ENCODE peak calls at places on chromosomes 7 and 10, in seven cellular contexts. One of them, this sample, is unnamed.

GRCh38 chr10:30467939-30468338 is 34.0 kb downstream of the MAP3K8 start:
- DNase-seq in astrocyte: no peak
- DNase-seq in B cell: peak; percentile 61
- DNase-seq in HFFc6: no peak
- DNase-seq in WERI-Rb-1: no peak
- DNase-seq in GM23338: no peak
- DNase-seq in body of pancreas: no peak
- DNase-seq in this sample: no peak

GRCh38 chr10:88389456-88389855 is 193.7 kb downstream of the RNLS start:
- DNase-seq in astrocyte: no peak
- DNase-seq in body of pancreas: peak; percentile 39
- DNase-seq in B cell: no peak
- DNase-seq in GM23338: peak; percentile 62
- DNase-seq in HFFc6: peak; percentile 50
- DNase-seq in WERI-Rb-1: no peak
- DNase-seq in this sample: peak; percentile 86

GRCh38 chr7:116505278-116505677 is 5.7 kb downstream of the CAV2 start:
- DNase-seq in WERI-Rb-1: no peak
- DNase-seq in astrocyte: no peak
- DNase-seq in GM23338: no peak
- DNase-seq in body of pancreas: no peak
- DNase-seq in B cell: no peak
- DNase-seq in HFFc6: no peak
- DNase-seq in this sample: no peak

GRCh38 chr7:55912748-55913158 is 25.5 kb downstream of the ZNF713 start:
- DNase-seq in GM23338: no peak
- DNase-seq in B cell: no peak
- DNase-seq in HFFc6: no peak
- DNase-seq in body of pancreas: no peak
- DNase-seq in WERI-Rb-1: no peak
- DNase-seq in astrocyte: no peak
- DNase-seq in this sample: no peak

GRCh38 chr7:137933270-137934017 is 68.4 kb downstream of the CREB3L2 start:
- DNase-seq in HFFc6: peak; percentile 46
- DNase-seq in body of pancreas: peak; percentile 31
- DNase-seq in GM23338: no peak
- DNase-seq in B cell: no peak
- DNase-seq in astrocyte: peak; percentile 82
- DNase-seq in WERI-Rb-1: no peak
- DNase-seq in this sample: peak; percentile 73

GRCh38 chr10:131574363-131574706 is 262.8 kb upstream of the TCERG1L start:
- DNase-seq in HFFc6: no peak
- DNase-seq in B cell: no peak
- DNase-seq in WERI-Rb-1: no peak
- DNase-seq in astrocyte: no peak
- DNase-seq in GM23338: no peak
- DNase-seq in body of pancreas: no peak
- DNase-seq in this sample: no peak

GRCh38 chr7:2757904-2758672 is 70.1 kb downstream of the AMZ1 start:
- DNase-seq in GM23338: no peak
- DNase-seq in body of pancreas: no peak
- DNase-seq in HFFc6: peak; percentile 99
- DNase-seq in astrocyte: peak; percentile 99
- DNase-seq in B cell: no peak
- DNase-seq in WERI-Rb-1: no peak
- DNase-seq in this sample: peak; percentile 97

GRCh38 chr10:103599907-103600306 is 106.4 kb downstream of the NEURL1 start:
- DNase-seq in GM23338: no peak
- DNase-seq in astrocyte: no peak
- DNase-seq in B cell: no peak
- DNase-seq in WERI-Rb-1: no peak
- DNase-seq in HFFc6: no peak
- DNase-seq in body of pancreas: no peak
- DNase-seq in this sample: no peak

GRCh38 chr7:81297317-81297716 is 378.5 kb upstream of the SEMA3C start:
- DNase-seq in astrocyte: no peak
- DNase-seq in body of pancreas: no peak
- DNase-seq in HFFc6: no peak
- DNase-seq in WERI-Rb-1: no peak
- DNase-seq in GM23338: no peak
- DNase-seq in B cell: no peak
- DNase-seq in this sample: peak; percentile 15

GRCh38 chr10:99996934-99997648 is 12.7 kb downstream of the DNMBP start:
- DNase-seq in GM23338: no peak
- DNase-seq in WERI-Rb-1: no peak
- DNase-seq in B cell: no peak
- DNase-seq in astrocyte: no peak
- DNase-seq in HFFc6: peak; percentile 38
- DNase-seq in body of pancreas: no peak
- DNase-seq in this sample: peak; percentile 65

GRCh38 chr10:131825150-131825907 is 75.5 kb upstream of the PPP2R2D start:
- DNase-seq in body of pancreas: no peak
- DNase-seq in astrocyte: no peak
- DNase-seq in B cell: no peak
- DNase-seq in GM23338: no peak
- DNase-seq in HFFc6: no peak
- DNase-seq in WERI-Rb-1: no peak
- DNase-seq in this sample: no peak

GRCh38 chr7:27187702-27188665 is 3.0 kb upstream of the HOXA11 start:
- DNase-seq in HFFc6: no peak
- DNase-seq in body of pancreas: peak; percentile 9
- DNase-seq in WERI-Rb-1: peak; percentile 3
- DNase-seq in astrocyte: no peak
- DNase-seq in GM23338: peak; percentile 72
- DNase-seq in B cell: no peak
- DNase-seq in this sample: peak; percentile 58

GRCh38 chr10:17684537-17684936 is 40.6 kb downstream of the STAM start:
- DNase-seq in WERI-Rb-1: no peak
- DNase-seq in B cell: no peak
- DNase-seq in HFFc6: no peak
- DNase-seq in body of pancreas: no peak
- DNase-seq in GM23338: no peak
- DNase-seq in astrocyte: no peak
- DNase-seq in this sample: no peak

GRCh38 chr7:3259711-3260424 is 41.2 kb upstream of the SDK1 start:
- DNase-seq in WERI-Rb-1: peak; percentile 63
- DNase-seq in HFFc6: no peak
- DNase-seq in B cell: no peak
- DNase-seq in GM23338: no peak
- DNase-seq in body of pancreas: no peak
- DNase-seq in astrocyte: peak; percentile 78
- DNase-seq in this sample: no peak

GRCh38 chr10:119367841-119368549 is 160.6 kb downstream of the GRK5 start:
- DNase-seq in GM23338: no peak
- DNase-seq in B cell: no peak
- DNase-seq in WERI-Rb-1: no peak
- DNase-seq in body of pancreas: no peak
- DNase-seq in HFFc6: no peak
- DNase-seq in astrocyte: no peak
- DNase-seq in this sample: no peak

GRCh38 chr7:3438352-3438751 is 137.3 kb downstream of the SDK1 start:
- DNase-seq in astrocyte: no peak
- DNase-seq in B cell: no peak
- DNase-seq in GM23338: no peak
- DNase-seq in WERI-Rb-1: no peak
- DNase-seq in body of pancreas: no peak
- DNase-seq in HFFc6: no peak
- DNase-seq in this sample: no peak

GRCh38 chr7:148535227-148535626 is 55.3 kb upstream of the C7orf33 start:
- DNase-seq in body of pancreas: no peak
- DNase-seq in B cell: no peak
- DNase-seq in HFFc6: no peak
- DNase-seq in WERI-Rb-1: peak; percentile 51
- DNase-seq in astrocyte: no peak
- DNase-seq in GM23338: no peak
- DNase-seq in this sample: no peak

GRCh38 chr7:31003721-31004120 is 40.0 kb downstream of the GHRHR start:
- DNase-seq in B cell: no peak
- DNase-seq in body of pancreas: no peak
- DNase-seq in astrocyte: peak; percentile 31
- DNase-seq in WERI-Rb-1: no peak
- DNase-seq in HFFc6: no peak
- DNase-seq in GM23338: no peak
- DNase-seq in this sample: peak; percentile 19
- TF ChIP-seq CTCF in B cell: no peak
- TF ChIP-seq CTCF in body of pancreas: no peak
- TF ChIP-seq CTCF in astrocyte: no peak
- TF ChIP-seq CTCF in WERI-Rb-1: no peak
- TF ChIP-seq CTCF in HFFc6: no peak
- TF ChIP-seq CTCF in GM23338: no peak
- TF ChIP-seq CTCF in this sample: no peak

GRCh38 chr7:14639801-14640200 is 262.8 kb downstream of the DGKB start:
- DNase-seq in WERI-Rb-1: no peak
- DNase-seq in body of pancreas: no peak
- DNase-seq in GM23338: no peak
- DNase-seq in astrocyte: peak; percentile 6
- DNase-seq in HFFc6: no peak
- DNase-seq in B cell: no peak
- DNase-seq in this sample: no peak

GRCh38 chr7:14639329-14639728 is 263.2 kb downstream of the DGKB start:
- DNase-seq in WERI-Rb-1: no peak
- DNase-seq in body of pancreas: no peak
- DNase-seq in astrocyte: no peak
- DNase-seq in HFFc6: no peak
- DNase-seq in B cell: no peak
- DNase-seq in GM23338: no peak
- DNase-seq in this sample: no peak

GRCh38 chr7:14635955-14636354 is 266.6 kb downstream of the DGKB start:
- DNase-seq in B cell: no peak
- DNase-seq in body of pancreas: no peak
- DNase-seq in GM23338: no peak
- DNase-seq in WERI-Rb-1: no peak
- DNase-seq in HFFc6: no peak
- DNase-seq in astrocyte: no peak
- DNase-seq in this sample: no peak

GRCh38 chr7:14637968-14638367 is 264.6 kb downstream of the DGKB start:
- DNase-seq in B cell: no peak
- DNase-seq in WERI-Rb-1: no peak
- DNase-seq in GM23338: no peak
- DNase-seq in astrocyte: no peak
- DNase-seq in HFFc6: no peak
- DNase-seq in body of pancreas: no peak
- DNase-seq in this sample: no peak
- TF ChIP-seq CTCF in B cell: no peak
- TF ChIP-seq CTCF in WERI-Rb-1: no peak
- TF ChIP-seq CTCF in GM23338: no peak
- TF ChIP-seq CTCF in astrocyte: no peak
- TF ChIP-seq CTCF in HFFc6: peak; percentile 19
- TF ChIP-seq CTCF in body of pancreas: no peak
- TF ChIP-seq CTCF in this sample: no peak

DNA sequence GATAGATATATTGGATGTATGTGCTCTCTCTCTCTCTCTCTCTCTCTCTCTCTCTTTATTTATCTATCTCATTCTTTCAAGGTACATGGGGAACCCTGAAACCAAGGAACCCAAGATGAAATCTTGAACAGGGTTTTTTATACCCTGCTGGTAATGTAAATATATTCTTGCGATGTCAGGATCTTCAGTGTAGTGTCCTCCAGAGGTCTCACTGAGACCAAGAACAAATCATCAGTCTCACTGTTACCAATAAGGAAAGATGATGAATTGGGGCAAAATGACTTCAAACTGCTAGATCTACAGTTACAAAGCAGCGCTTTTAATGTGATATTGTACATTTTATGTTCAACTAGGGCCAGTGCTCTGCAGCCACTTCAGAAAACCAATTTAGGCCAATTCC is 423.5 kb downstream of the ANKRD7 start:
- DNase-seq in HFFc6: no peak
- DNase-seq in GM23338: no peak
- DNase-seq in B cell: no peak
- DNase-seq in astrocyte: no peak
- DNase-seq in WERI-Rb-1: no peak
- DNase-seq in body of pancreas: no peak
- DNase-seq in this sample: no peak
- TF ChIP-seq CTCF in HFFc6: no peak
- TF ChIP-seq CTCF in GM23338: peak; percentile 50
- TF ChIP-seq CTCF in B cell: no peak
- TF ChIP-seq CTCF in astrocyte: no peak
- TF ChIP-seq CTCF in WERI-Rb-1: no peak
- TF ChIP-seq CTCF in body of pancreas: no peak
- TF ChIP-seq CTCF in this sample: no peak

GRCh38 chr7:156560075-156560474 is 80.5 kb upstream of the RNF32 start:
- DNase-seq in astrocyte: no peak
- DNase-seq in body of pancreas: no peak
- DNase-seq in B cell: no peak
- DNase-seq in GM23338: peak; percentile 78
- DNase-seq in WERI-Rb-1: no peak
- DNase-seq in HFFc6: no peak
- DNase-seq in this sample: no peak
- TF ChIP-seq CTCF in astrocyte: peak; percentile 14
- TF ChIP-seq CTCF in body of pancreas: no peak
- TF ChIP-seq CTCF in B cell: no peak
- TF ChIP-seq CTCF in GM23338: peak; percentile 74
- TF ChIP-seq CTCF in WERI-Rb-1: peak; percentile 69
- TF ChIP-seq CTCF in HFFc6: peak; percentile 14
- TF ChIP-seq CTCF in this sample: no peak

GRCh38 chr10:77082601-77083252 is 554.9 kb downstream of the KCNMA1 start:
- DNase-seq in GM23338: peak; percentile 89
- DNase-seq in HFFc6: no peak
- DNase-seq in WERI-Rb-1: no peak
- DNase-seq in B cell: no peak
- DNase-seq in astrocyte: no peak
- DNase-seq in body of pancreas: no peak
- DNase-seq in this sample: peak; percentile 79
- TF ChIP-seq CTCF in GM23338: peak; percentile 71
- TF ChIP-seq CTCF in HFFc6: no peak
- TF ChIP-seq CTCF in WERI-Rb-1: no peak
- TF ChIP-seq CTCF in B cell: no peak
- TF ChIP-seq CTCF in astrocyte: no peak
- TF ChIP-seq CTCF in body of pancreas: no peak
- TF ChIP-seq CTCF in this sample: no peak